ENCODE peak calls at places on chromosomes 11 and 22, in nine cellular contexts. G, W, B, K, E, Q, O, J and F are unnamed samples.

GRCh38 chr11:95143106-95143681 is 53.5 kb downstream of the ENDOD1 start:
- DNase-seq in W (no peak), E (peak), B (no peak), Q (no peak), G (no peak), J (no peak), O (no peak), K (no peak), F (no peak)

GRCh38 chr11:75214411-75214821 is 26.2 kb upstream of the TPBGL start:
- DNase-seq in W (peak), E (peak), O (peak), B (peak), J (peak), K (peak), G (no peak), Q (peak), F (peak)

GRCh38 chr11:121476379-121477032 is 23.7 kb upstream of the SORL1-AS1 start:
- DNase-seq in Q (no peak), K (no peak), G (no peak), E (no peak), W (no peak), J (no peak), O (no peak), B (no peak), F (peak)

GRCh38 chr22:19176175-19176630 is 2.3 kb downstream of the SLC25A1 start:
- DNase-seq in B (no peak), K (no peak), O (no peak), Q (no peak), W (no peak), E (no peak), J (no peak), G (no peak), F (no peak)

GRCh38 chr11:5234390-5234834 is at the start of gene HBD:
- DNase-seq in W (no peak), Q (no peak), J (no peak), G (no peak), B (no peak), E (peak), K (no peak), O (no peak), F (no peak)

GRCh38 chr11:119372260-119373058 is 9.0 kb downstream of the USP2 start:
- DNase-seq in G (no peak), B (no peak), O (no peak), Q (no peak), K (no peak), W (no peak), J (no peak), E (no peak), F (no peak)

GRCh38 chr22:37880668-37881440 is 25.2 kb upstream of the MICALL1 start:
- DNase-seq in G (no peak), O (no peak), K (no peak), B (no peak), Q (no peak), E (peak), J (no peak), W (peak), F (no peak)

GRCh38 chr11:34492806-34493414 is 20.7 kb downstream of the ELF5 start:
- DNase-seq in O (no peak), Q (no peak), B (peak), G (peak), W (peak), E (peak), J (peak), K (peak), F (peak)

GRCh38 chr11:85062626-85063025 is 564.5 kb downstream of the DLG2 start:
- DNase-seq in O (no peak), Q (no peak), G (no peak), B (no peak), W (no peak), K (no peak), E (no peak), J (no peak), F (no peak)

GRCh38 chr11:106770489-106771100 is 247.7 kb downstream of the GUCY1A2 start:
- DNase-seq in O (no peak), J (no peak), W (no peak), E (no peak), B (no peak), G (no peak), Q (no peak), K (no peak), F (no peak)

GRCh38 chr22:19900707-19901436 is 40.7 kb upstream of the COMT start:
- DNase-seq in Q (no peak), E (no peak), K (no peak), W (no peak), B (no peak), O (no peak), G (no peak), J (no peak), F (no peak)